ENCODE peak calls at places on chromosome 9, in six cellular contexts. Y, Z, A, H, K and B are unnamed samples.

GRCh38 chr9:37155601-37156000 is 35.2 kb downstream of the ZCCHC7 start:
- DNase-seq in Y (no peak), Z (peak; percentile 48), A (no peak), H (no peak), K (no peak), B (no peak)

GRCh38 chr9:69193685-69194032 is 19.6 kb downstream of the TJP2 start:
- DNase-seq in Y (no peak), Z (no peak), A (no peak), H (no peak), K (peak; percentile 35), B (no peak)

GRCh38 chr9:33024126-33024965 is 727 bp upstream of the DNAJA1 start:
- DNase-seq in Y (peak; percentile 21), Z (no peak), A (no peak), H (peak; percentile 45), K (no peak), B (peak; percentile 22)

GRCh38 chr9:115880221-115880620 is 273.4 kb upstream of the PAPPA start:
- DNase-seq in Y (no peak), Z (no peak), A (no peak), H (no peak), K (no peak), B (peak; percentile 11)

GRCh38 chr9:82597225-82598158 is 465.4 kb downstream of the RASEF start:
- DNase-seq in Y (peak; percentile 38), Z (no peak), A (no peak), H (peak; percentile 50), K (no peak), B (peak; percentile 74)

GRCh38 chr9:33109097-33109496 is 32.6 kb upstream of the SMU1 start:
- DNase-seq in Y (peak; percentile 5), Z (no peak), A (no peak), H (no peak), K (no peak), B (no peak)

GRCh38 chr9:80157561-80157983 is 585.8 kb downstream of the TLE4 start:
- DNase-seq in Y (no peak), Z (no peak), A (no peak), H (peak; percentile 85), K (peak; percentile 89), B (peak; percentile 67)

GRCh38 chr9:26166537-26166936 is 488.3 kb upstream of the TUSC1 start:
- DNase-seq in Y (no peak), Z (no peak), A (no peak), H (no peak), K (no peak), B (no peak)

GRCh38 chr9:123478160-123478559 is 122.2 kb downstream of the CRB2 start:
- DNase-seq in Y (no peak), Z (no peak), A (no peak), H (no peak), K (no peak), B (no peak)

GRCh38 chr9:107707915-107708441 is 218.4 kb upstream of the KLF4 start:
- DNase-seq in Y (no peak), Z (peak; percentile 46), A (no peak), H (peak; percentile 60), K (no peak), B (peak; percentile 63)

GRCh38 chr9:91073811-91074771 is 272.5 kb downstream of the SYK start:
- DNase-seq in Y (no peak), Z (no peak), A (no peak), H (no peak), K (no peak), B (no peak)

GRCh38 chr9:98921740-98922139 is 22.0 kb upstream of the COL15A1 start:
- DNase-seq in Y (no peak), Z (no peak), A (no peak), H (no peak), K (no peak), B (no peak)

GRCh38 chr9:133796562-133796961 is 58.4 kb upstream of the SARDH start:
- DNase-seq in Y (no peak), Z (no peak), A (no peak), H (no peak), K (no peak), B (no peak)

GRCh38 chr9:114869845-114870244 is 60.5 kb downstream of the TNFSF8 start:
- DNase-seq in Y (peak; percentile 37), Z (no peak), A (no peak), H (no peak), K (no peak), B (no peak)

GRCh38 chr9:948497-948896 is 28.0 kb upstream of the DMRT3 start:
- DNase-seq in Y (no peak), Z (no peak), A (no peak), H (no peak), K (no peak), B (no peak)

GRCh38 chr9:116594552-116594951 is 92.6 kb upstream of the TRIM32 start:
- DNase-seq in Y (no peak), Z (peak; percentile 72), A (no peak), H (peak; percentile 84), K (peak; percentile 4), B (peak; percentile 94)

GRCh38 chr9:130794923-130795495 is 40.0 kb upstream of the ABL1 start:
- DNase-seq in Y (no peak), Z (no peak), A (no peak), H (no peak), K (peak; percentile 22), B (no peak)

DNA sequence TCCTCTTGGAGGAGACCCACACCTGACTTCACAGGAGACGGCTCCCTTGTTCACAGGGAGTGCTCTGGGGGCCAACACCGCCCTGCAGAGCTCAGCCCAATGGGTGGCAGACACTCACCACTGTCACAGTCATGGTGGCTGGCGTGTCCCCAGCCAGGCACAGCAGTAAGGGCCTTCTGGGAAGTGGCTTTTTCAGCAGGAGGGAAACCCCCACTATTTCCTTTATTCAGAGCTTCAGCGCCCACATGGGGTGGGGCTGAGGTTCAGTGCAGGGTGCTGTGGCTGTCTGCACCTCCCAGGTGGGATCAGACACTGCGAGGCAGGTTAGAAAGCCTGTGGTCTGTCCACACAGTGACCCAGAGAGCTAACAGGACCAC is 3.6 kb upstream of the SNAPC4 start:
- DNase-seq in Y (no peak), Z (no peak), A (no peak), H (no peak), K (no peak), B (no peak)
- H2AFZ ChIP-seq in Y (no peak overlapping the region), Z (no peak overlapping the region), A (no peak overlapping the region), H (no peak overlapping the region), K (no peak overlapping the region), B (no peak overlapping the region)

GRCh38 chr9:117815315-117815714 is 111.1 kb downstream of the TLR4 start:
- DNase-seq in Y (no peak), Z (no peak), A (no peak), H (no peak), K (no peak), B (no peak)
- H2AFZ ChIP-seq in Y (no peak overlapping the region), Z (no peak overlapping the region), A (no peak overlapping the region), H (no peak overlapping the region), K (no peak overlapping the region), B (no peak overlapping the region)

GRCh38 chr9:76604171-76604570 is 145.2 kb downstream of the GCNT1 start:
- DNase-seq in Y (no peak), Z (no peak), A (no peak), H (no peak), K (no peak), B (no peak)

GRCh38 chr9:76605271-76605670 is 146.3 kb downstream of the GCNT1 start:
- DNase-seq in Y (no peak), Z (no peak), A (no peak), H (no peak), K (no peak), B (no peak)

GRCh38 chr9:76599970-76600369 is 141.0 kb downstream of the GCNT1 start:
- DNase-seq in Y (peak; percentile 26), Z (no peak), A (no peak), H (no peak), K (no peak), B (no peak)

GRCh38 chr9:76602191-76602590 is 143.2 kb downstream of the GCNT1 start:
- DNase-seq in Y (no peak), Z (no peak), A (no peak), H (no peak), K (no peak), B (no peak)

DNA sequence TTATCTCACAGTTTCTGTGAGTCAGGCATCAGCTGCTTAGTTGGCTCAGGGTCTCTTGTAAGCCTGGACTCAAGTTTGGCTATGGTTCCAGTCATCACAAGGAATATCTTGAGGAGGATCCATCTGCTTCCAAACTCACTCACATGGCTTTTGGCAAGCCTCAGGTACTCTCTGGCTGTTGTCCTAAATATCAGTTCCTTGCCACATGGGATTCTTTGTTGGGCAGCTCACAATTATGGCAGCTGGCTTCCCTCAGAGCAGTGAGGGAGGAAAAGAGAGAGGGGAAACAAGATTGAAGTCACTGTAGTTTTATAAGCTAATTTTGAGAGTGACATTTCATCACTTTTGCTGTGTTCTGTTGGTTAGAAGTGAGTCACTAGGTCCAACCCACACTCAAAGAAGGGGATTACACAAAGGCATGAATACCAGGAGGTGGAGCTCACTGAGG is 144.5 kb downstream of the GCNT1 start:
- DNase-seq in Y (no peak), Z (peak; percentile 12), A (no peak), H (peak; percentile 76), K (no peak), B (peak; percentile 29)
- H2AFZ ChIP-seq in Y (no peak overlapping the region), Z (no peak overlapping the region), A (no peak overlapping the region), H (no peak overlapping the region), K (no peak overlapping the region), B (no peak overlapping the region)

DNA sequence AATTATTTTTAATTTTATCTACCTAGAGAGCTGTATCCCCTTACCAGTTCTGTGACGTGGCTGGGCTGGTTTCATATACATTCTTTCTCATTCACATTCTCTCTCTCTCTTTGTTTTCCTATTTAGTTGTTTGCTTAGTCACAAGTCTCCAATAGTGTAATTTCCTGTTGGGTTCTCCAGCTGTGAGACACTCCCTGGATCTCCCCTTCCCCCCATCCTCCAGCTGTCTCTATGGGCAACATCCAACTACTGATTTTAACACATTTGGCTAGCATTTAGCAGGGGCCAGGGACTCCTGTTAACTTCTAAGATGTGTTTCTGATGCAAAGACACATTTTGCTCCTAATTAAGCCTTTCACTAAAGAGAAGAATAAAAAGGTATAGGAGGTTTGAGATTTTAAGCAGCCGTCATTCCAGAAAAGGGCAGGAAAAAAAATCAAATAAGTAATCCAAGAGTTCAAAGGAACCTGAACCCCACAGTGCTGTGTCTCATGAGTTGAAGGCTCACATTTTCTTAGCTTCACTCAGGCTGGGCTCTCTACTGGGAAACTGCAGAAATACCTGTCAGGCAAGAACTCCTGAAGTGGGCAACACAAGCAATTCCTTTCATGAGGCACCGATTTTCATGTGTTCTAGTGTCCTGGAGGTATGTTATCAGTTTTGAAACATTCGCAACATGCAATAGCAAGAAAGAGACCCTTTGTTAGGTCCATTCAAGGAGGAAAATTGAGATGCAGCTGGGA is 198.7 kb upstream of the C9orf72 start:
- DNase-seq in Y (no peak), Z (peak; percentile 91), A (no peak), H (peak; percentile 46), K (no peak), B (no peak)
- H2AFZ ChIP-seq in Y (no peak overlapping the region), Z (peak overlapping the region; percentile 62), A (peak overlapping the region; percentile 56), H (no peak overlapping the region), K (no peak overlapping the region), B (no peak overlapping the region)

DNA sequence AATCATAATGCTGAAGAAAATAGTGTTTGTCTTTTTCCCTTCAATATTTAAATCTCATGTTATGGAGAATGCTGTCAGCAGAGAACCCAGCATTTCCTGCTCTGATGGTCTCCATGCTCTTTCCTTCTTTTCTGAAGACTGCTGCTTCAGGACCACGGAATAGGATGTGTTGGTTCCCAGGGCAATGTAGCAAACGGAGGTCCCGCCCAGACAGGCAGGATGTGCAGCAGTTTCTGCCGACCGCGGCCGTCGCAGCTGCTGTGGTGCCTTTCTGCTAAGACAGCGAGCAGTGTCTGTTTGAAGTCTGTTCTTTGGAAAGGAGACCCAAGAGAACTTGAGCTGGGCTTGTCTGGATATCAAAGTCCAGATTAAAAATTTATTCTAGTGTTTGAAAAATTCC is 654.3 kb downstream of the CCDC171 start:
- DNase-seq in Y (peak; percentile 50), Z (no peak), A (no peak), H (peak; percentile 62), K (peak; percentile 34), B (peak; percentile 74)
- H2AFZ ChIP-seq in Y (peak overlapping the region; percentile 51), Z (no peak overlapping the region), A (peak overlapping the region; percentile 77), H (peak overlapping the region; percentile 72), K (peak overlapping the region; percentile 89), B (peak overlapping the region; percentile 73)